ENCODE peak calls at places on chromosome 7, in nine cellular contexts. One of them, this sample, is unnamed.

GRCh38 chr7:142925413-142925812 is 8.1 kb downstream of the TRPV5 start:
- DNase-seq in fibroblast of the conjunctiva: no peak
- DNase-seq in activated T-helper 9 cell treated with anti-CD3 and anti-CD28 coated beads, Interleukin-2, amount 50 U/mL, for 16 hours: no peak
- DNase-seq in fibroblast of the aortic adventitia: no peak
- DNase-seq in NCI-H2029: no peak
- DNase-seq in MCF 10A: no peak
- DNase-seq in BE2C: no peak
- DNase-seq in AG04450: no peak
- DNase-seq in GM10248: no peak
- DNase-seq in this sample: no peak

GRCh38 chr7:151754142-151754590 is 122.7 kb downstream of the PRKAG2 start:
- DNase-seq in fibroblast of the conjunctiva: peak; percentile 97
- DNase-seq in activated T-helper 9 cell treated with anti-CD3 and anti-CD28 coated beads, Interleukin-2, amount 50 U/mL, for 16 hours: no peak
- DNase-seq in fibroblast of the aortic adventitia: peak; percentile 99
- DNase-seq in NCI-H2029: no peak
- DNase-seq in MCF 10A: peak; percentile 97
- DNase-seq in BE2C: peak; percentile 84
- DNase-seq in AG04450: peak; percentile 98
- DNase-seq in GM10248: peak; percentile 64
- DNase-seq in this sample: peak; percentile 97

GRCh38 chr7:140078392-140078791 is 15.6 kb upstream of the PARP12 start:
- DNase-seq in fibroblast of the conjunctiva: no peak
- DNase-seq in activated T-helper 9 cell treated with anti-CD3 and anti-CD28 coated beads, Interleukin-2, amount 50 U/mL, for 16 hours: no peak
- DNase-seq in fibroblast of the aortic adventitia: no peak
- DNase-seq in NCI-H2029: peak; percentile 11
- DNase-seq in MCF 10A: no peak
- DNase-seq in BE2C: no peak
- DNase-seq in AG04450: no peak
- DNase-seq in GM10248: no peak
- DNase-seq in this sample: no peak

GRCh38 chr7:16098585-16099179 is 322.7 kb downstream of the CRPPA start:
- DNase-seq in fibroblast of the conjunctiva: no peak
- DNase-seq in activated T-helper 9 cell treated with anti-CD3 and anti-CD28 coated beads, Interleukin-2, amount 50 U/mL, for 16 hours: no peak
- DNase-seq in fibroblast of the aortic adventitia: peak; percentile 33
- DNase-seq in NCI-H2029: no peak
- DNase-seq in MCF 10A: peak; percentile 59
- DNase-seq in BE2C: no peak
- DNase-seq in AG04450: no peak
- DNase-seq in GM10248: no peak
- DNase-seq in this sample: peak; percentile 29

GRCh38 chr7:113408999-113409398 is 290.6 kb upstream of the SMIM30 start:
- DNase-seq in fibroblast of the conjunctiva: no peak
- DNase-seq in activated T-helper 9 cell treated with anti-CD3 and anti-CD28 coated beads, Interleukin-2, amount 50 U/mL, for 16 hours: no peak
- DNase-seq in fibroblast of the aortic adventitia: no peak
- DNase-seq in NCI-H2029: no peak
- DNase-seq in MCF 10A: no peak
- DNase-seq in BE2C: no peak
- DNase-seq in AG04450: no peak
- DNase-seq in GM10248: no peak
- DNase-seq in this sample: no peak

GRCh38 chr7:143372070-143372469 is 9.1 kb upstream of the ZYX start:
- DNase-seq in fibroblast of the conjunctiva: no peak
- DNase-seq in activated T-helper 9 cell treated with anti-CD3 and anti-CD28 coated beads, Interleukin-2, amount 50 U/mL, for 16 hours: no peak
- DNase-seq in fibroblast of the aortic adventitia: no peak
- DNase-seq in NCI-H2029: peak; percentile 30
- DNase-seq in MCF 10A: peak; percentile 96
- DNase-seq in BE2C: no peak
- DNase-seq in AG04450: no peak
- DNase-seq in GM10248: no peak
- DNase-seq in this sample: no peak

GRCh38 chr7:3956949-3957348 is 655.9 kb downstream of the SDK1 start:
- DNase-seq in fibroblast of the conjunctiva: no peak
- DNase-seq in activated T-helper 9 cell treated with anti-CD3 and anti-CD28 coated beads, Interleukin-2, amount 50 U/mL, for 16 hours: no peak
- DNase-seq in fibroblast of the aortic adventitia: no peak
- DNase-seq in NCI-H2029: no peak
- DNase-seq in MCF 10A: no peak
- DNase-seq in BE2C: no peak
- DNase-seq in AG04450: no peak
- DNase-seq in GM10248: no peak
- DNase-seq in this sample: no peak

GRCh38 chr7:115087437-115087836 is 165.5 kb downstream of the MDFIC start:
- DNase-seq in fibroblast of the conjunctiva: peak; percentile 72
- DNase-seq in activated T-helper 9 cell treated with anti-CD3 and anti-CD28 coated beads, Interleukin-2, amount 50 U/mL, for 16 hours: no peak
- DNase-seq in fibroblast of the aortic adventitia: peak; percentile 98
- DNase-seq in NCI-H2029: no peak
- DNase-seq in MCF 10A: peak; percentile 53
- DNase-seq in BE2C: no peak
- DNase-seq in AG04450: peak; percentile 75
- DNase-seq in GM10248: no peak
- DNase-seq in this sample: peak; percentile 73

GRCh38 chr7:11171569-11172192 is 198.0 kb downstream of the PHF14 start:
- DNase-seq in fibroblast of the conjunctiva: no peak
- DNase-seq in activated T-helper 9 cell treated with anti-CD3 and anti-CD28 coated beads, Interleukin-2, amount 50 U/mL, for 16 hours: no peak
- DNase-seq in fibroblast of the aortic adventitia: no peak
- DNase-seq in NCI-H2029: no peak
- DNase-seq in MCF 10A: no peak
- DNase-seq in BE2C: peak; percentile 24
- DNase-seq in AG04450: no peak
- DNase-seq in GM10248: no peak
- DNase-seq in this sample: no peak

GRCh38 chr7:73985737-73986141 is 42.2 kb upstream of the ELN start:
- DNase-seq in fibroblast of the conjunctiva: no peak
- DNase-seq in activated T-helper 9 cell treated with anti-CD3 and anti-CD28 coated beads, Interleukin-2, amount 50 U/mL, for 16 hours: no peak
- DNase-seq in fibroblast of the aortic adventitia: no peak
- DNase-seq in NCI-H2029: no peak
- DNase-seq in MCF 10A: no peak
- DNase-seq in BE2C: no peak
- DNase-seq in AG04450: no peak
- DNase-seq in GM10248: no peak
- DNase-seq in this sample: no peak

GRCh38 chr7:4123823-4124222 is 558.3 kb upstream of the FOXK1 start:
- DNase-seq in fibroblast of the conjunctiva: no peak
- DNase-seq in activated T-helper 9 cell treated with anti-CD3 and anti-CD28 coated beads, Interleukin-2, amount 50 U/mL, for 16 hours: no peak
- DNase-seq in fibroblast of the aortic adventitia: no peak
- DNase-seq in NCI-H2029: no peak
- DNase-seq in MCF 10A: peak; percentile 1
- DNase-seq in BE2C: no peak
- DNase-seq in AG04450: no peak
- DNase-seq in GM10248: no peak
- DNase-seq in this sample: peak; percentile 29

GRCh38 chr7:100106633-100107032 is 5.2 kb downstream of the AP4M1 start:
- DNase-seq in fibroblast of the conjunctiva: no peak
- DNase-seq in activated T-helper 9 cell treated with anti-CD3 and anti-CD28 coated beads, Interleukin-2, amount 50 U/mL, for 16 hours: no peak
- DNase-seq in fibroblast of the aortic adventitia: no peak
- DNase-seq in NCI-H2029: no peak
- DNase-seq in MCF 10A: no peak
- DNase-seq in BE2C: no peak
- DNase-seq in AG04450: no peak
- DNase-seq in GM10248: no peak
- DNase-seq in this sample: no peak

GRCh38 chr7:105621617-105622016 is 40.3 kb upstream of the EFCAB10 start:
- DNase-seq in fibroblast of the conjunctiva: peak; percentile 10
- DNase-seq in activated T-helper 9 cell treated with anti-CD3 and anti-CD28 coated beads, Interleukin-2, amount 50 U/mL, for 16 hours: no peak
- DNase-seq in fibroblast of the aortic adventitia: peak; percentile 76
- DNase-seq in NCI-H2029: no peak
- DNase-seq in MCF 10A: no peak
- DNase-seq in BE2C: no peak
- DNase-seq in AG04450: no peak
- DNase-seq in GM10248: no peak
- DNase-seq in this sample: no peak

GRCh38 chr7:132321387-132321786 is 254.9 kb downstream of the PLXNA4 start:
- DNase-seq in fibroblast of the conjunctiva: no peak
- DNase-seq in activated T-helper 9 cell treated with anti-CD3 and anti-CD28 coated beads, Interleukin-2, amount 50 U/mL, for 16 hours: no peak
- DNase-seq in fibroblast of the aortic adventitia: no peak
- DNase-seq in NCI-H2029: no peak
- DNase-seq in MCF 10A: no peak
- DNase-seq in BE2C: peak; percentile 83
- DNase-seq in AG04450: no peak
- DNase-seq in GM10248: no peak
- DNase-seq in this sample: no peak

GRCh38 chr7:34107306-34107705 is 202.0 kb downstream of the BMPER start:
- DNase-seq in fibroblast of the conjunctiva: peak; percentile 38
- DNase-seq in activated T-helper 9 cell treated with anti-CD3 and anti-CD28 coated beads, Interleukin-2, amount 50 U/mL, for 16 hours: no peak
- DNase-seq in fibroblast of the aortic adventitia: peak; percentile 97
- DNase-seq in NCI-H2029: no peak
- DNase-seq in MCF 10A: peak; percentile 54
- DNase-seq in BE2C: no peak
- DNase-seq in AG04450: no peak
- DNase-seq in GM10248: no peak
- DNase-seq in this sample: no peak

GRCh38 chr7:75639893-75640600 is 98.7 kb downstream of the HIP1 start:
- DNase-seq in fibroblast of the conjunctiva: no peak
- DNase-seq in activated T-helper 9 cell treated with anti-CD3 and anti-CD28 coated beads, Interleukin-2, amount 50 U/mL, for 16 hours: no peak
- DNase-seq in fibroblast of the aortic adventitia: no peak
- DNase-seq in NCI-H2029: no peak
- DNase-seq in MCF 10A: no peak
- DNase-seq in BE2C: no peak
- DNase-seq in AG04450: no peak
- DNase-seq in GM10248: no peak
- DNase-seq in this sample: no peak

GRCh38 chr7:54877683-54878082 is 118.7 kb upstream of the SEC61G start:
- DNase-seq in fibroblast of the conjunctiva: no peak
- DNase-seq in activated T-helper 9 cell treated with anti-CD3 and anti-CD28 coated beads, Interleukin-2, amount 50 U/mL, for 16 hours: no peak
- DNase-seq in fibroblast of the aortic adventitia: no peak
- DNase-seq in NCI-H2029: no peak
- DNase-seq in MCF 10A: peak; percentile 39
- DNase-seq in BE2C: peak; percentile 41
- DNase-seq in AG04450: no peak
- DNase-seq in GM10248: no peak
- DNase-seq in this sample: peak; percentile 29

GRCh38 chr7:978416-979091 is 3.2 kb upstream of the COX19 start:
- DNase-seq in fibroblast of the conjunctiva: no peak
- DNase-seq in activated T-helper 9 cell treated with anti-CD3 and anti-CD28 coated beads, Interleukin-2, amount 50 U/mL, for 16 hours: no peak
- DNase-seq in fibroblast of the aortic adventitia: no peak
- DNase-seq in NCI-H2029: no peak
- DNase-seq in MCF 10A: no peak
- DNase-seq in BE2C: no peak
- DNase-seq in AG04450: no peak
- DNase-seq in GM10248: no peak
- DNase-seq in this sample: no peak

GRCh38 chr7:117237646-117238045 is 85.2 kb downstream of the WNT2 start:
- DNase-seq in fibroblast of the conjunctiva: no peak
- DNase-seq in activated T-helper 9 cell treated with anti-CD3 and anti-CD28 coated beads, Interleukin-2, amount 50 U/mL, for 16 hours: no peak
- DNase-seq in fibroblast of the aortic adventitia: no peak
- DNase-seq in NCI-H2029: no peak
- DNase-seq in MCF 10A: no peak
- DNase-seq in BE2C: no peak
- DNase-seq in AG04450: no peak
- DNase-seq in GM10248: no peak
- DNase-seq in this sample: no peak

GRCh38 chr7:73903321-73904218 is 42.6 kb downstream of the TMEM270 start:
- DNase-seq in fibroblast of the conjunctiva: no peak
- DNase-seq in activated T-helper 9 cell treated with anti-CD3 and anti-CD28 coated beads, Interleukin-2, amount 50 U/mL, for 16 hours: no peak
- DNase-seq in fibroblast of the aortic adventitia: no peak
- DNase-seq in NCI-H2029: no peak
- DNase-seq in MCF 10A: no peak
- DNase-seq in BE2C: no peak
- DNase-seq in AG04450: no peak
- DNase-seq in GM10248: no peak
- DNase-seq in this sample: no peak

GRCh38 chr7:36939816-36940215 is 215.5 kb upstream of the AOAH start:
- DNase-seq in fibroblast of the conjunctiva: no peak
- DNase-seq in activated T-helper 9 cell treated with anti-CD3 and anti-CD28 coated beads, Interleukin-2, amount 50 U/mL, for 16 hours: no peak
- DNase-seq in fibroblast of the aortic adventitia: no peak
- DNase-seq in NCI-H2029: no peak
- DNase-seq in MCF 10A: no peak
- DNase-seq in BE2C: no peak
- DNase-seq in AG04450: no peak
- DNase-seq in GM10248: no peak
- DNase-seq in this sample: no peak

GRCh38 chr7:120033114-120033513 is 239.9 kb upstream of the KCND2 start:
- DNase-seq in fibroblast of the conjunctiva: no peak
- DNase-seq in activated T-helper 9 cell treated with anti-CD3 and anti-CD28 coated beads, Interleukin-2, amount 50 U/mL, for 16 hours: no peak
- DNase-seq in fibroblast of the aortic adventitia: peak; percentile 24
- DNase-seq in NCI-H2029: no peak
- DNase-seq in MCF 10A: no peak
- DNase-seq in BE2C: no peak
- DNase-seq in AG04450: no peak
- DNase-seq in GM10248: no peak
- DNase-seq in this sample: no peak

GRCh38 chr7:66583696-66584095 is 45.0 kb upstream of the KCTD7 start:
- DNase-seq in fibroblast of the conjunctiva: no peak
- DNase-seq in activated T-helper 9 cell treated with anti-CD3 and anti-CD28 coated beads, Interleukin-2, amount 50 U/mL, for 16 hours: no peak
- DNase-seq in fibroblast of the aortic adventitia: no peak
- DNase-seq in NCI-H2029: no peak
- DNase-seq in MCF 10A: no peak
- DNase-seq in BE2C: no peak
- DNase-seq in AG04450: no peak
- DNase-seq in GM10248: no peak
- DNase-seq in this sample: no peak

GRCh38 chr7:35605760-35606159 is 89.2 kb downstream of the HERPUD2 start:
- DNase-seq in fibroblast of the conjunctiva: peak; percentile 38
- DNase-seq in activated T-helper 9 cell treated with anti-CD3 and anti-CD28 coated beads, Interleukin-2, amount 50 U/mL, for 16 hours: no peak
- DNase-seq in fibroblast of the aortic adventitia: peak; percentile 43
- DNase-seq in NCI-H2029: no peak
- DNase-seq in MCF 10A: peak; percentile 90
- DNase-seq in BE2C: no peak
- DNase-seq in AG04450: peak; percentile 41
- DNase-seq in GM10248: no peak
- DNase-seq in this sample: no peak

This sample was measured in foreskin keratinocyte.